ENCODE peak calls at places on chromosomes 13 and 19, in seven cellular contexts. Y, F, P, A, B, K and L are unnamed samples.

GRCh38 chr19:3440082-3440481 is 40.2 kb downstream of the SMIM24 start:
- DNase-seq in Y (peak; percentile 62), F (peak; percentile 66), P (no peak), A (no peak), B (no peak), K (no peak), L (no peak)

GRCh38 chr13:27182844-27183497 is 11.4 kb upstream of the USP12 start:
- DNase-seq in Y (no peak), F (peak; percentile 69), P (no peak), A (peak; percentile 35), B (no peak), K (peak; percentile 69), L (peak; percentile 66)

GRCh38 chr19:4352701-4353121 is 9.3 kb downstream of the MPND start:
- DNase-seq in Y (peak; percentile 66), F (no peak), P (peak; percentile 63), A (peak; percentile 76), B (no peak), K (no peak), L (no peak)

GRCh38 chr19:2171349-2172145 is 7.8 kb downstream of the DOT1L start:
- DNase-seq in Y (peak; percentile 79), F (peak; percentile 41), P (no peak), A (peak; percentile 71), B (peak; percentile 80), K (no peak), L (no peak)

GRCh38 chr13:99339736-99340392 is 32.7 kb upstream of the GPR183 start:
- DNase-seq in Y (peak; percentile 60), F (no peak), P (no peak), A (no peak), B (no peak), K (no peak), L (no peak)

GRCh38 chr13:64471916-64472315 is 2758.2 kb downstream of the PCDH9 start:
- DNase-seq in Y (no peak), F (no peak), P (no peak), A (peak; percentile 14), B (no peak), K (no peak), L (no peak)

GRCh38 chr13:23928985-23929384 is 31.7 kb upstream of the C1QTNF9B start:
- DNase-seq in Y (no peak), F (no peak), P (no peak), A (no peak), B (no peak), K (no peak), L (no peak)

GRCh38 chr13:112637017-112637801 is 49.3 kb upstream of the TUBGCP3 start:
- DNase-seq in Y (no peak), F (no peak), P (no peak), A (no peak), B (no peak), K (no peak), L (no peak)

GRCh38 chr19:415292-415691 is 6.3 kb upstream of the C2CD4C start:
- DNase-seq in Y (no peak), F (no peak), P (no peak), A (no peak), B (no peak), K (no peak), L (no peak)

GRCh38 chr13:67228909-67229308 is 1.2 kb downstream of the PCDH9 start:
- DNase-seq in Y (no peak), F (no peak), P (no peak), A (no peak), B (no peak), K (no peak), L (no peak)

GRCh38 chr13:67228031-67228430 is 2.1 kb downstream of the PCDH9 start:
- DNase-seq in Y (no peak), F (no peak), P (no peak), A (no peak), B (no peak), K (no peak), L (no peak)

GRCh38 chr13:67226686-67227085 is 3.5 kb downstream of the PCDH9 start:
- DNase-seq in Y (no peak), F (no peak), P (no peak), A (no peak), B (no peak), K (no peak), L (no peak)

GRCh38 chr13:67225252-67226159 is 4.6 kb downstream of the PCDH9 start:
- DNase-seq in Y (no peak), F (no peak), P (no peak), A (no peak), B (no peak), K (no peak), L (no peak)

GRCh38 chr13:67227131-67227983 is 2.8 kb downstream of the PCDH9 start:
- DNase-seq in Y (no peak), F (no peak), P (no peak), A (no peak), B (no peak), K (no peak), L (no peak)
- H3K4me1 ChIP-seq in Y (peaks cover 14% of the 10 kb centered on the region), F (peaks cover 8% of the 10 kb centered on the region), P (no peaks in the 10 kb centered on the region), A (peaks cover 21% of the 10 kb centered on the region), B (peaks cover 11% of the 10 kb centered on the region), K (peaks cover 44% of the 10 kb centered on the region), L (peaks cover 11% of the 10 kb centered on the region)

GRCh38 chr13:61040180-61040579 is 375.5 kb downstream of the PCDH20 start:
- DNase-seq in Y (no peak), F (no peak), P (no peak), A (no peak), B (no peak), K (no peak), L (no peak)
- TF ChIP-seq CTCF in Y (no peak), F (no peak), P (no peak), A (no peak), B (no peak), K (no peak), L (no peak)

GRCh38 chr13:19978830-19979437 is 20.4 kb downstream of the ZMYM2 start:
- DNase-seq in Y (no peak), F (no peak), P (no peak), A (no peak), B (no peak), K (no peak), L (no peak)
- H3K4me3 ChIP-seq in Y (no peak overlapping the region), F (no peak overlapping the region), P (no peak overlapping the region), A (no peak overlapping the region), B (no peak overlapping the region), K (no peak overlapping the region), L (no peak overlapping the region)

GRCh38 chr19:50328257-50329145 is 676 bp downstream of the KCNC3 start:
- DNase-seq in Y (no peak), F (no peak), P (no peak), A (peak; percentile 48), B (peak; percentile 68), K (no peak), L (no peak)
- H3K4me1 ChIP-seq in Y (peaks cover 51% of the 10 kb centered on the region), F (peaks cover 9% of the 10 kb centered on the region), P (peaks cover 6% of the 10 kb centered on the region), A (peaks cover 33% of the 10 kb centered on the region), B (peaks cover 7% of the 10 kb centered on the region), K (peaks cover 50% of the 10 kb centered on the region), L (peaks cover 11% of the 10 kb centered on the region)

GRCh38 chr19:58544591-58545285 is 874 bp downstream of the TRIM28 start:
- DNase-seq in Y (peak; percentile 77), F (no peak), P (no peak), A (peak; percentile 76), B (peak; percentile 70), K (no peak), L (no peak)
- TF ChIP-seq CTCF in Y (no peak), F (no peak), P (no peak), A (no peak), B (no peak), K (no peak), L (no peak)